ENCODE peak calls at places on chromosomes 4 and X, in four cellular contexts. O is IMR-90, F is mesendoderm, Z is H9. W is an unnamed sample.

GRCh38 chrX:85561216-85561615 is 181.8 kb upstream of the POF1B start:
- DNase-seq in O (no peak), F (peak; percentile 13), Z (no peak), W (no peak)

GRCh38 chr4:184123009-184123408 is 94.7 kb downstream of the ENPP6 start:
- DNase-seq in O (no peak), F (no peak), Z (no peak), W (no peak)

GRCh38 chr4:135508006-135508714 is 1306.6 kb upstream of the PABPC4L start:
- DNase-seq in O (peak; percentile 86), F (peak; percentile 14), Z (no peak), W (no peak)

GRCh38 chr4:145882594-145882993 is 56.0 kb downstream of the ZNF827 start:
- DNase-seq in O (no peak), F (no peak), Z (no peak), W (no peak)

GRCh38 chrX:15016051-15016450 is 142.8 kb downstream of the MOSPD2 start:
- DNase-seq in O (peak; percentile 4), F (no peak), Z (no peak), W (no peak)

GRCh38 chr4:108166441-108167315 is 2.1 kb downstream of the LEF1 start:
- DNase-seq in O (no peak), F (peak; percentile 88), Z (peak; percentile 85), W (no peak)

GRCh38 chr4:154719087-154719486 is 24.7 kb upstream of the LRAT start:
- DNase-seq in O (no peak), F (peak; percentile 39), Z (no peak), W (no peak)

GRCh38 chrX:150036181-150036580 is 97.9 kb upstream of the EOLA2 start:
- DNase-seq in O (peak; percentile 70), F (no peak), Z (no peak), W (no peak)

GRCh38 chr4:101527186-101527585 is 179.9 kb upstream of the PPP3CA start:
- DNase-seq in O (no peak), F (no peak), Z (no peak), W (no peak)

GRCh38 chrX:149962859-149963757 is 24.8 kb upstream of the EOLA2 start:
- DNase-seq in O (peak; percentile 69), F (peak; percentile 65), Z (peak; percentile 36), W (no peak)

GRCh38 chr4:73911746-73912145 is 42.6 kb downstream of the CXCL1 start:
- DNase-seq in O (no peak), F (no peak), Z (no peak), W (no peak)

GRCh38 chr4:122842984-122843531 is 16.4 kb downstream of the FGF2 start:
- DNase-seq in O (no peak), F (no peak), Z (no peak), W (peak; percentile 44)

GRCh38 chr4:8220661-8221446 is 21.8 kb downstream of the SH3TC1 start:
- DNase-seq in O (no peak), F (no peak), Z (no peak), W (no peak)

GRCh38 chr4:73862357-73862756 is 6.8 kb upstream of the CXCL1 start:
- DNase-seq in O (peak; percentile 80), F (no peak), Z (no peak), W (no peak)

GRCh38 chr4:28557755-28558154 is 1697.1 kb downstream of the STIM2 start:
- DNase-seq in O (peak; percentile 77), F (no peak), Z (no peak), W (no peak)

GRCh38 chr4:95267081-95267480 is 281.7 kb downstream of the UNC5C start:
- DNase-seq in O (peak; percentile 25), F (peak; percentile 42), Z (no peak), W (no peak)

GRCh38 chr4:35520059-35520458 is 724.3 kb downstream of the ARAP2 start:
- DNase-seq in O (no peak), F (no peak), Z (peak; percentile 28), W (no peak)

GRCh38 chr4:85246055-85246454 is 228.9 kb upstream of the ARHGAP24 start:
- DNase-seq in O (no peak), F (no peak), Z (no peak), W (no peak)

GRCh38 chr4:176561368-176561767 is 231.4 kb downstream of the VEGFC start:
- DNase-seq in O (peak; percentile 66), F (no peak), Z (no peak), W (no peak)

GRCh38 chrX:41449615-41450014 is 2.5 kb downstream of the NYX start:
- DNase-seq in O (peak; percentile 24), F (no peak), Z (no peak), W (no peak)

GRCh38 chrX:149259241-149259640 is 245.9 kb downstream of the IDS start:
- DNase-seq in O (no peak), F (no peak), Z (no peak), W (no peak)

GRCh38 chr4:13541176-13541604 is 3.1 kb downstream of the NKX3-2 start:
- DNase-seq in O (no peak), F (no peak), Z (peak; percentile 32), W (peak; percentile 57)

GRCh38 chr4:77022581-77023133 is 53.1 kb downstream of the CCNI start:
- DNase-seq in O (peak; percentile 81), F (peak; percentile 98), Z (peak; percentile 87), W (peak; percentile 27)

GRCh38 chr4:66662620-66663019 is 882.7 kb downstream of the CENPC start:
- DNase-seq in O (no peak), F (peak; percentile 19), Z (no peak), W (no peak)

GRCh38 chrX:38124000-38124399 is 96.7 kb downstream of the SRPX start:
- DNase-seq in O (no peak), F (no peak), Z (no peak), W (no peak)

GRCh38 chr4:158580064-158580463 is 58.4 kb downstream of the RXFP1 start:
- DNase-seq in O (no peak), F (peak; percentile 62), Z (peak; percentile 48), W (no peak)

GRCh38 chr4:98501383-98501782 is 157.0 kb downstream of the TSPAN5 start:
- DNase-seq in O (no peak), F (no peak), Z (no peak), W (no peak)

GRCh38 chr4:10096976-10097330 is 19.6 kb downstream of the WDR1 start:
- DNase-seq in O (no peak), F (no peak), Z (no peak), W (no peak)

GRCh38 chrX:11105080-11105479 is 6.1 kb upstream of the HCCS start:
- DNase-seq in O (peak; percentile 54), F (no peak), Z (no peak), W (no peak)

GRCh38 chr4:55546633-55547460 is at the start of gene CLOCK:
- DNase-seq in O (peak; percentile 85), F (peak; percentile 93), Z (peak; percentile 86), W (no peak)

GRCh38 chr4:55547918-55548317 is 1.2 kb upstream of the CLOCK start:
- DNase-seq in O (no peak), F (no peak), Z (no peak), W (no peak)

GRCh38 chr4:55553442-55553841 is 6.7 kb upstream of the CLOCK start:
- DNase-seq in O (no peak), F (peak; percentile 56), Z (peak; percentile 62), W (no peak)

GRCh38 chr4:55547461-55547770 is 707 bp upstream of the CLOCK start:
- DNase-seq in O (no peak), F (no peak), Z (no peak), W (no peak)

DNA sequence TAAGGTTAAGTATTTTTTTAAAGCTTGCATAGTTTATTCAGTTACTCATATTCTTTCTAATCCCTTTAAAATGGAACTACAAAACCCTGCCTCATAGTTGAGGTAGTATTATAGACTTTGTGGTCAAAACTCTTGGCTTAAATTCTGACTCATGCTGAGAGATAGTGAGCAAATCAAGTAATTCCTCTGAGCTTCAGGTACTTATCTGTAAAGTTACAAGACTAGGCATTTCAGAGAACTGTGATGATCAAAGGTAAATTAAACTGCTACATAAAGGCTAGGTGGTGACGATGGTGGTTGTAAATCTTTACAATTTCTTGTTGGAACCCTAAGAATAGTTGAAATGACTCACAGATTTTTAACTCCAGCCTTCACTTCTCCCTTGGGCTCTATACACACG is 3.2 kb upstream of the CLOCK start:
- DNase-seq in O (peak; percentile 92), F (no peak), Z (no peak), W (no peak)
- H4K5ac ChIP-seq in O (no peak overlapping the region), F (no peak overlapping the region), Z (no peak overlapping the region), W (no peak overlapping the region)

GRCh38 chr4:152959080-152959479 is 23.0 kb downstream of the FHDC1 start:
- DNase-seq in O (no peak), F (no peak), Z (no peak), W (no peak)

GRCh38 chr4:152953514-152953913 is 17.4 kb downstream of the FHDC1 start:
- DNase-seq in O (no peak), F (peak; percentile 71), Z (no peak), W (no peak)

GRCh38 chr4:152956650-152957436 is 20.7 kb downstream of the FHDC1 start:
- DNase-seq in O (peak; percentile 64), F (peak; percentile 89), Z (no peak), W (no peak)

GRCh38 chr4:152957437-152958185 is 21.5 kb downstream of the FHDC1 start:
- DNase-seq in O (no peak), F (peak; percentile 96), Z (no peak), W (no peak)

GRCh38 chr4:152956167-152956566 is 20.0 kb downstream of the FHDC1 start:
- DNase-seq in O (no peak), F (no peak), Z (no peak), W (no peak)
- H4K5ac ChIP-seq in O (no peak overlapping the region), F (no peak overlapping the region), Z (no peak overlapping the region), W (no peak overlapping the region)

DNA sequence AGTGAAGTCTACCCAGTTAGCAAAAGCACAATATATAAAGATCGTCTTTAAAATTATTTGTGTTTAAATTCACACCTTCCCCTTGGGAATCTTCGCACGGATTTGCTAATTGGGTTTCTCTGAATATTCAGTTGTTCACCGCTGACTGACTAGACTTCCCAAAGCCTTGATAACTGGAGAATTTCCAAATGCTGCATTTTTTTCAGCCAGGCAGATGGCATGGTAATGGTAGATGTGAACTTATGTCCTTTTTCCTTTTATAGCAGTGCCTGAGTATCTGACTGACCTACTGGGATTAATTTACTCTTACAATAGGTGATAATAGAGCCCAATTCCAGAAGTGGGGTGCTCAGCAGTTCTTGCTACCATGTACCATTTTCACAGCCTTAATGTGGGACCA is 548.1 kb downstream of the PACRGL start:
- DNase-seq in O (no peak), F (no peak), Z (no peak), W (no peak)
- H4K5ac ChIP-seq in O (no peak overlapping the region), F (no peak overlapping the region), Z (no peak overlapping the region), W (no peak overlapping the region)

GRCh38 chr4:118586357-118586790 is 98.8 kb upstream of the METTL14 start:
- DNase-seq in O (no peak), F (no peak), Z (no peak), W (no peak)

GRCh38 chr4:118587116-118587869 is 97.9 kb upstream of the METTL14 start:
- DNase-seq in O (no peak), F (no peak), Z (no peak), W (no peak)

GRCh38 chr4:118589471-118590055 is 95.6 kb upstream of the METTL14 start:
- DNase-seq in O (no peak), F (no peak), Z (no peak), W (no peak)

GRCh38 chr4:118587946-118588345 is 97.2 kb upstream of the METTL14 start:
- DNase-seq in O (no peak), F (no peak), Z (no peak), W (no peak)

DNA sequence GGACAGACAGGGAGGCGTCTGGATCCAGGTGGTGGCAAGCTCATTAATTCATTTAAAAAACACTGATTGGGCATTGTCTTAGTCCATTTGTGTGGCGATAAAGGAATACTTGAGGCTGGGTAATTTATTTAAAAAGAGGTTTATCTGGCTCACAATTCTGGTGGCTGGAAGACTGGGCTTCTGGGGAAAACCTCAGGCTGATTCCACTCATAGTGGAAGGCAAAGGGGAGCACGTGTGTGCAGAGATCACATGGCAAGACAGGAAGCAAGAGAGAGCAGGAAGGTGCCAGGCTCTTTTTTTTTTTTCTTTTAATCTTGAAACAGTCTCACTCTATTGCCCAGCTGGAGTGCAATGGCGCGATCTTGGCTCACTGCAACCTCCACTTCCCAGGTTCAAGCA is 100.2 kb upstream of the METTL14 start:
- DNase-seq in O (no peak), F (no peak), Z (no peak), W (no peak)
- H4K5ac ChIP-seq in O (no peak overlapping the region), F (no peak overlapping the region), Z (no peak overlapping the region), W (no peak overlapping the region)